ENCODE peak calls at places on chromosome 16, in five cellular contexts. P is A549, E is transverse colon, M is esophagus muscularis mucosa, U is HepG2. Q is an unnamed sample.

GRCh38 chr16:22071352-22071923 is 20.9 kb upstream of the VWA3A start:
- DNase-seq in M (no peak), E (no peak), U (no peak), P (no peak), Q (no peak)

GRCh38 chr16:65318590-65319267 is 196.9 kb upstream of the CDH11 start:
- DNase-seq in E (no peak), U (no peak), P (no peak), M (no peak), Q (no peak)

GRCh38 chr16:88665148-88665547 is 2.3 kb upstream of the MVD start:
- DNase-seq in U (no peak), P (no peak), M (no peak), E (no peak), Q (no peak)

GRCh38 chr16:72677662-72678447 is 370.1 kb downstream of the ZFHX3 start:
- DNase-seq in P (no peak), M (no peak), E (peak), U (peak), Q (no peak)

GRCh38 chr16:15639061-15639568 is 3.8 kb downstream of the MARF1 start:
- DNase-seq in U (no peak), M (no peak), E (no peak), P (no peak), Q (no peak)

GRCh38 chr16:84663433-84664101 is 15.3 kb downstream of the KLHL36 start:
- DNase-seq in P (no peak), M (no peak), E (no peak), U (no peak), Q (no peak)

GRCh38 chr16:86219655-86220445 is 290.5 kb upstream of the FOXF1 start:
- DNase-seq in E (no peak), M (no peak), U (no peak), P (no peak), Q (no peak)

GRCh38 chr16:64900517-64900916 is 221.3 kb downstream of the CDH11 start:
- DNase-seq in E (no peak), U (no peak), P (no peak), M (no peak), Q (no peak)

GRCh38 chr16:25141648-25142047 is 30.1 kb downstream of the LCMT1 start:
- DNase-seq in M (no peak), U (no peak), E (no peak), P (no peak), Q (no peak)

GRCh38 chr16:1533443-1533951 is at the start of gene TMEM204:
- DNase-seq in M (no peak), E (peak), P (no peak), U (no peak), Q (peak)

GRCh38 chr16:77212736-77213541 is 13.7 kb downstream of the SYCE1L start:
- DNase-seq in P (peak), M (no peak), E (peak), U (no peak), Q (peak)

GRCh38 chr16:85376292-85377095 is 236.6 kb upstream of the GSE1 start:
- DNase-seq in P (no peak), E (peak), U (no peak), M (no peak), Q (no peak)

GRCh38 chr16:72785886-72786285 is 262.0 kb downstream of the ZFHX3 start:
- DNase-seq in P (no peak), E (no peak), U (no peak), M (no peak), Q (no peak)

GRCh38 chr16:50050802-50051201 is 15.0 kb upstream of the HEATR3 start:
- DNase-seq in U (no peak), M (no peak), E (no peak), P (no peak), Q (no peak)

GRCh38 chr16:9258423-9259051 is 167.1 kb downstream of the HAPSTR1 start:
- DNase-seq in P (peak), E (peak), U (peak), M (no peak), Q (no peak)

GRCh38 chr16:85314633-85315032 is 202.4 kb upstream of the CIBAR2 start:
- DNase-seq in E (no peak), M (no peak), U (no peak), P (no peak), Q (no peak)

GRCh38 chr16:82935781-82936180 is 309.0 kb downstream of the CDH13 start:
- DNase-seq in E (no peak), P (no peak), M (no peak), U (no peak), Q (no peak)

GRCh38 chr16:89290472-89290871 is 73.0 kb downstream of the ZNF778 start:
- DNase-seq in E (no peak), P (no peak), M (no peak), U (no peak), Q (no peak)

GRCh38 chr16:70381604-70382342 is 35.1 kb downstream of the DDX19A start:
- DNase-seq in U (no peak), E (no peak), P (no peak), M (peak), Q (no peak)

GRCh38 chr16:47715442-47716054 is 254.4 kb downstream of the PHKB start:
- DNase-seq in E (no peak), P (no peak), M (no peak), U (no peak), Q (no peak)

GRCh38 chr16:85652431-85653221 is 36.1 kb downstream of the GINS2 start:
- DNase-seq in P (peak), M (peak), U (peak), E (peak), Q (peak)

GRCh38 chr16:85755929-85756768 is 5.3 kb upstream of the C16orf74 start:
- DNase-seq in U (no peak), E (peak), M (no peak), P (no peak), Q (no peak)

GRCh38 chr16:79740153-79740720 is 139.7 kb upstream of the MAF start:
- DNase-seq in E (no peak), M (no peak), P (no peak), U (peak), Q (no peak)

GRCh38 chr16:2799205-2799851 is 1.1 kb downstream of the PRSS41 start:
- DNase-seq in M (no peak), P (no peak), U (no peak), E (no peak), Q (peak)

GRCh38 chr16:85066346-85066885 is 38.8 kb downstream of the KIAA0513 start:
- DNase-seq in E (no peak), U (no peak), M (no peak), P (no peak), Q (no peak)

GRCh38 chr16:24478401-24478800 is 61.0 kb upstream of the RBBP6 start:
- DNase-seq in P (no peak), E (no peak), M (no peak), U (no peak), Q (no peak)

DNA sequence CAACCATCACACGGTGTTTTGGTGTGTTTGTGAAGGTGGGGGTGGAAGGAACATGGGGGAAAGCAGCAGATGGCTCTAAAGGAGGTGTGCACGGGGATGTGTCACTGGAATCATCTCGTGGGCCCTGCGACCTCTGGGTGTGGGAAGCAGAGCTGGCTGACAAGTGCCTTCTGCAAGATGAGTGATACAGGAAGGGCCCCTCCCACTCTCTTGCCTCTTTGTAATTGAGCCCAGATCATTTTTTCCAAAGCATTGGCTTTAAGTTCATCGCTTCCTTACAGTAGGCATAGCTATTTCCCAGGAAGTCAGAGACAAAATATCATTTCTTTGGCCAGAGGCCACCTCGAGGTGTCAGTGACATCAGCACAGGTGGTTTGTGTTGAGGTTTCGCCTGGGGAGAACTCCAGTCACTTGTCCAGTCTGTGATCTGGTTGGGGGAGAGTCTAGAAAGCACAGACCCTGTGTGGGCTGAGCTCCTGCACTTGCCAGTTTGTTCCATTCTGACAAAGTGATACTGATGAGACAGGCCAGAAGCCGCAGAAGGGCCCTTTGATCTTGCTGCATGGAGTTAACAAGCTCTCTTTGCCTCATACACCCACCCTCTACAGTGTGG is 20.6 kb upstream of the SNTB2 start:
- DNase-seq in E (no peak), M (no peak), P (no peak), U (no peak), Q (no peak)
- H3K27ac ChIP-seq in E (no peak), M (no peak), P (no peak), U (no peak), Q (no peak)

GRCh38 chr16:12613131-12613991 is 190.3 kb downstream of the CPPED1 start:
- DNase-seq in M (peak), P (peak), E (peak), U (peak), Q (no peak)
- TF ChIP-seq EP300 in M (no peak), P (peak), E (no peak), U (peak), Q (no peak)

DNA sequence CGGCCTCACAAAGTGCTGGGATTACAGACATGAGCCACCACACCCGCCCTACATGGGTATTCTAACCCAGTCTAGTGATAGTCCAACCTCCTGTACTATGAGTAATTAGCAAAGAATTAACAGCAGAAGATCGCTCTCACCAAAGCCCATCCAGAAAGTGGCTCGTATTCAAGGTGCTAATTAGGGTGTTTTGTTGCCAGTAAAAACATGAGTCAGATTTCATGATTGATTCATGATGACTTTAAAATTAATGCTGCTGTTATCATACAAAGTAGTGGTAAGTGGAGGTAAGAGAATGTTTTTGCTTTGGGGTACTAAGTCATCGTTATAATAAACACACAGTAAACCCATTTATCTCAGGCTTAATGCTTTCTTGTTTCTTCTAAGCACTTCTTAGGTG is 428.8 kb downstream of the WWOX start:
- DNase-seq in P (no peak), M (no peak), E (no peak), U (no peak), Q (no peak)
- H3K27ac ChIP-seq in P (no peak), M (no peak), E (no peak), U (no peak), Q (no peak)

DNA sequence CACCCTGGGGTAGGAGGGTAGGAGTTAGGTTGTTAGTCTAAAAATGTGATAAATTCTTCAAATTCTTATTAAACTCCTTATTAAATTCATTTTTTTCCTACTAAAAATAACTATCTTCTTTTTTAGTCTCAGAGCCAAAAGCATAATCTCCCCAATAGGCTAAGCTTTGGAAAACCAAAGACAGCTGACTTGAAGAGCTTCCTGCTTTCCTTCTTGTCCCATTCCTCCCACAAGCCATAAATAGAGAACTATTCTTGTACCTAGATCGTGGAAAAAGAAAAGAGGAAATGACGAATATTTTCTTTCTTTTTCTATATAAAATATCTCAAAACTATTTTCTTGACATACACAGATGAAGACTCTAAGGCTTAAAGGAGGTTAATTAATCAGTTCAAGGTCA is 486.9 kb downstream of the CDH8 start:
- DNase-seq in U (no peak), M (no peak), P (no peak), E (no peak), Q (no peak)
- TF ChIP-seq EP300 in U (no peak), M (no peak), P (no peak), E (no peak), Q (no peak)

Q was measured in ovary.